ENCODE peak calls at places on chromosomes 12 and 14, in eight cellular contexts. L is CD8-positive, alpha-beta T cell; Y is H54; E is NCI-H1417; Z is hepatic stellate cell; V is IMR-90; K is stimulated activated CD4-positive, alpha-beta T cell treated with anti-CD3 and anti-CD28 coated beads, Interleukin-4, amount 100 ng/mL, for 24 hours; O is B cell. S is an unnamed sample.
A peak's percentile ranks its signal among the peaks of the same experiment; 100 is the strongest.

GRCh38 chr14:77988966-77989365 is 181.2 kb upstream of the NRXN3 start:
- DNase-seq in L (no peak), Y (peak; percentile 62), E (no peak), Z (peak; percentile 32), V (peak; percentile 48), K (no peak), O (no peak), S (peak; percentile 95)

GRCh38 chr12:95634622-95635621 is 83.6 kb upstream of the USP44 start:
- DNase-seq in L (no peak), Y (no peak), E (no peak), Z (no peak), V (peak; percentile 94), K (no peak), O (no peak), S (no peak)

GRCh38 chr14:92888896-92889295 is 34.1 kb upstream of the CHGA start:
- DNase-seq in L (no peak), Y (no peak), E (no peak), Z (no peak), V (no peak), K (no peak), O (no peak), S (no peak)

GRCh38 chr12:107148105-107148504 is 54.8 kb upstream of the CRY1 start:
- DNase-seq in L (no peak), Y (no peak), E (no peak), Z (no peak), V (no peak), K (no peak), O (no peak), S (no peak)

GRCh38 chr14:28308727-28309126 is 457.9 kb upstream of the FOXG1 start:
- DNase-seq in L (no peak), Y (no peak), E (no peak), Z (no peak), V (no peak), K (no peak), O (no peak), S (peak; percentile 84)

GRCh38 chr14:93263416-93263815 is 56.4 kb downstream of the UBR7 start:
- DNase-seq in L (no peak), Y (no peak), E (no peak), Z (no peak), V (peak; percentile 47), K (no peak), O (no peak), S (peak; percentile 40)

GRCh38 chr12:3992945-3993344 is 119.7 kb upstream of the PARP11 start:
- DNase-seq in L (no peak), Y (no peak), E (no peak), Z (no peak), V (no peak), K (no peak), O (no peak), S (no peak)

GRCh38 chr12:19402743-19403400 is 36.4 kb upstream of the AEBP2 start:
- DNase-seq in L (no peak), Y (no peak), E (no peak), Z (no peak), V (peak; percentile 63), K (no peak), O (no peak), S (no peak)

GRCh38 chr12:121283388-121283787 is 13.1 kb downstream of the CAMKK2 start:
- DNase-seq in L (no peak), Y (no peak), E (no peak), Z (no peak), V (no peak), K (no peak), O (no peak), S (no peak)